ENCODE peak calls at places on chromosomes 11 and 22, in four cellular contexts. One of them, this sample, is unnamed. For H3K9me3, the result is how much of the 10 kb centered on the place peaks cover.

GRCh38 chr22:31764785-31765184 is 11.0 kb downstream of the DEPDC5 start:
- DNase-seq in cardiac muscle cell: no peak
- DNase-seq in adipocyte: no peak
- DNase-seq in CD4-positive, CD25-positive, alpha-beta regulatory T cell: no peak
- DNase-seq in this sample: no peak

GRCh38 chr22:41094036-41094435 is 1.6 kb downstream of the EP300 start:
- DNase-seq in CD4-positive, CD25-positive, alpha-beta regulatory T cell: no peak
- DNase-seq in adipocyte: peak
- DNase-seq in cardiac muscle cell: peak
- DNase-seq in this sample: no peak

GRCh38 chr11:100849914-100850235 is 162.8 kb downstream of the ARHGAP42 start:
- DNase-seq in CD4-positive, CD25-positive, alpha-beta regulatory T cell: no peak
- DNase-seq in cardiac muscle cell: peak
- DNase-seq in adipocyte: peak
- DNase-seq in this sample: no peak

GRCh38 chr11:74725701-74726100 is 5.5 kb downstream of the CHRDL2 start:
- DNase-seq in CD4-positive, CD25-positive, alpha-beta regulatory T cell: no peak
- DNase-seq in adipocyte: peak
- DNase-seq in cardiac muscle cell: no peak
- DNase-seq in this sample: no peak

GRCh38 chr11:103807806-103808205 is 228.6 kb upstream of the DDI1 start:
- DNase-seq in adipocyte: no peak
- DNase-seq in CD4-positive, CD25-positive, alpha-beta regulatory T cell: no peak
- DNase-seq in cardiac muscle cell: peak
- DNase-seq in this sample: no peak

GRCh38 chr11:129322941-129323340 is 52.7 kb upstream of the BARX2 start:
- DNase-seq in cardiac muscle cell: no peak
- DNase-seq in CD4-positive, CD25-positive, alpha-beta regulatory T cell: no peak
- DNase-seq in adipocyte: no peak
- DNase-seq in this sample: no peak

GRCh38 chr11:9868641-9869040 is 204.8 kb downstream of the SWAP70 start:
- DNase-seq in adipocyte: no peak
- DNase-seq in cardiac muscle cell: no peak
- DNase-seq in CD4-positive, CD25-positive, alpha-beta regulatory T cell: no peak
- DNase-seq in this sample: no peak

GRCh38 chr22:26075233-26075632 is 94.0 kb upstream of the SEZ6L start:
- DNase-seq in adipocyte: no peak
- DNase-seq in cardiac muscle cell: no peak
- DNase-seq in CD4-positive, CD25-positive, alpha-beta regulatory T cell: no peak
- DNase-seq in this sample: no peak

GRCh38 chr22:35425971-35426800 is 26.2 kb downstream of the MCM5 start:
- DNase-seq in adipocyte: peak
- DNase-seq in CD4-positive, CD25-positive, alpha-beta regulatory T cell: no peak
- DNase-seq in cardiac muscle cell: no peak
- DNase-seq in this sample: no peak

GRCh38 chr22:50599816-50600454 is 658 bp upstream of the MAPK8IP2 start:
- DNase-seq in cardiac muscle cell: peak
- DNase-seq in CD4-positive, CD25-positive, alpha-beta regulatory T cell: peak
- DNase-seq in adipocyte: peak
- DNase-seq in this sample: peak

GRCh38 chr11:17743808-17744119 is 9.2 kb downstream of the KCNC1 start:
- DNase-seq in CD4-positive, CD25-positive, alpha-beta regulatory T cell: no peak
- DNase-seq in cardiac muscle cell: peak
- DNase-seq in adipocyte: no peak
- DNase-seq in this sample: no peak

GRCh38 chr11:17746096-17746495 is 11.5 kb downstream of the KCNC1 start:
- DNase-seq in cardiac muscle cell: no peak
- DNase-seq in adipocyte: no peak
- DNase-seq in CD4-positive, CD25-positive, alpha-beta regulatory T cell: no peak
- DNase-seq in this sample: peak

GRCh38 chr11:17743026-17743807 is 8.6 kb downstream of the KCNC1 start:
- DNase-seq in adipocyte: no peak
- DNase-seq in cardiac muscle cell: no peak
- DNase-seq in CD4-positive, CD25-positive, alpha-beta regulatory T cell: no peak
- DNase-seq in this sample: no peak

GRCh38 chr11:17744151-17744940 is 9.8 kb downstream of the KCNC1 start:
- DNase-seq in CD4-positive, CD25-positive, alpha-beta regulatory T cell: no peak
- DNase-seq in cardiac muscle cell: peak
- DNase-seq in adipocyte: no peak
- DNase-seq in this sample: no peak

DNA sequence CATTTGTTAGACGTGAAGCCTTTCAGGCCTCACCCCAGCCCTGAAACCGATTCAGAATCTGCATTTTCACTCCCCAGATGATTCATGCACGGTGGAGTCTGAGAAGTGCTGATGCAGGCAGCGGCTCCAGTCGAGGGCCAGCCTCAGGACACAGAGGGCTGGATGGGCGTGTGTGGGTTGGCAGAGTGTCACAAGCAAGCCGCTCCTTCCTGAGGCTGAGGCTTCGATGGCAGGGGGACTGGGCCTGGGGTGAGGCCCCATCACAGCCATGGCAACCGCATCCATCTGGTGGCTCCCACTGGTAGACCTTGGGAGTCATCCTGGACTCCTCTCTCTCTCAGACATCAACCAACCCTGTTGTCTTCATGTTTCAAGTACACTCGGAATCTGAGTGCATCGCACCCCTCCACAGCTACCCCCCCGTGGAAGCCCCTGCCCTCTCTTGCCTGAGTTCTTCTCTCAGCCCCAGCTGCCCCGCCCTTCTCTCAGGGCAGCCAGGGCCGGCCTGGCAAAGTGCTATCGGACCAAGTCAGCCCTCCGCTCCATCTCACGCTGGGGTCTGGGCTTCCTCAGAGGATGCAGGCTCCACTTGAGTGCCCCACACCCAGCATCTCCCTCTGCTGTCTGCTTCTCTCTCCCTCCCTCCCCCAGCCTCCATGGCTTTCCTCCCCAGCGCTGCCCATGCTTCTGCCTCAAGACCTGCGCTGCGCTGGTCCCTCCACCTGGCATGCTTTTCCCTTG is 10.6 kb downstream of the KCNC1 start:
- DNase-seq in CD4-positive, CD25-positive, alpha-beta regulatory T cell: no peak
- DNase-seq in adipocyte: no peak
- DNase-seq in cardiac muscle cell: no peak
- DNase-seq in this sample: peak
- H3K9me3 ChIP-seq in CD4-positive, CD25-positive, alpha-beta regulatory T cell: under half
- H3K9me3 ChIP-seq in adipocyte: under half
- H3K9me3 ChIP-seq in cardiac muscle cell: under half
- H3K9me3 ChIP-seq in this sample: under half

DNA sequence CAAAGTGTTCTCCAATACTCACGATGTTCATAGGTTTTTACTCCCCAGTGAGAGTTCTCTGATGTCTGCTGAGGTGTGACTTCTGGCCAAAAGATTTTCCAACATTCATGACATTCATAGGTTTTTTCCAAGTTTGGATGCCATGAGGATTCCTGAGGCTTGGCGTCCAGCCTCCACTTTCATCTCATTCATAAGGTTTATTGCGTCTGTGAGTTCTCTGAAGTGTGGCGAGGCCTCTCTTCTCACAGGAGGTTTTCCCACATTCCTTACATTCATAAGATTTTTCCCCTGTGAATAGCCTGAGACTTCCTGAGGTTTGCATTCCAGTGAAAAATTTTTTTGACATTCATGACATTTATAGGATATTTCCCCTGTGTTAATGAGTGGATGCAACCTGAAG is 1014.1 kb downstream of the LRRC4C start:
- DNase-seq in cardiac muscle cell: no peak
- DNase-seq in adipocyte: no peak
- DNase-seq in CD4-positive, CD25-positive, alpha-beta regulatory T cell: no peak
- DNase-seq in this sample: no peak
- H3K9me3 ChIP-seq in cardiac muscle cell: under half
- H3K9me3 ChIP-seq in adipocyte: under half
- H3K9me3 ChIP-seq in CD4-positive, CD25-positive, alpha-beta regulatory T cell: under half
- H3K9me3 ChIP-seq in this sample: under half

GRCh38 chr22:47659467-47660302 is 897.2 kb downstream of the TBC1D22A start:
- DNase-seq in adipocyte: no peak
- DNase-seq in cardiac muscle cell: no peak
- DNase-seq in CD4-positive, CD25-positive, alpha-beta regulatory T cell: no peak
- DNase-seq in this sample: no peak
- H3K9me3 ChIP-seq in adipocyte: under half
- H3K9me3 ChIP-seq in cardiac muscle cell: under half
- H3K9me3 ChIP-seq in CD4-positive, CD25-positive, alpha-beta regulatory T cell: under half
- H3K9me3 ChIP-seq in this sample: under half

GRCh38 chr22:46830001-46830715 is 67.7 kb downstream of the TBC1D22A start:
- DNase-seq in CD4-positive, CD25-positive, alpha-beta regulatory T cell: no peak
- DNase-seq in cardiac muscle cell: peak
- DNase-seq in adipocyte: peak
- DNase-seq in this sample: peak

GRCh38 chr22:46833228-46833627 is 70.8 kb downstream of the TBC1D22A start:
- DNase-seq in CD4-positive, CD25-positive, alpha-beta regulatory T cell: no peak
- DNase-seq in adipocyte: peak
- DNase-seq in cardiac muscle cell: peak
- DNase-seq in this sample: no peak

GRCh38 chr22:46835693-46836092 is 73.2 kb downstream of the TBC1D22A start:
- DNase-seq in adipocyte: no peak
- DNase-seq in cardiac muscle cell: no peak
- DNase-seq in CD4-positive, CD25-positive, alpha-beta regulatory T cell: no peak
- DNase-seq in this sample: no peak

GRCh38 chr22:46830841-46831240 is 68.4 kb downstream of the TBC1D22A start:
- DNase-seq in adipocyte: peak
- DNase-seq in cardiac muscle cell: no peak
- DNase-seq in CD4-positive, CD25-positive, alpha-beta regulatory T cell: no peak
- DNase-seq in this sample: no peak

GRCh38 chr22:46835288-46835687 is 72.8 kb downstream of the TBC1D22A start:
- DNase-seq in cardiac muscle cell: no peak
- DNase-seq in CD4-positive, CD25-positive, alpha-beta regulatory T cell: no peak
- DNase-seq in adipocyte: no peak
- DNase-seq in this sample: no peak
- H3K9me3 ChIP-seq in cardiac muscle cell: under half
- H3K9me3 ChIP-seq in CD4-positive, CD25-positive, alpha-beta regulatory T cell: under half
- H3K9me3 ChIP-seq in adipocyte: under half
- H3K9me3 ChIP-seq in this sample: under half

GRCh38 chr11:28133146-28133545 is 25.0 kb downstream of the METTL15 start:
- DNase-seq in cardiac muscle cell: peak
- DNase-seq in CD4-positive, CD25-positive, alpha-beta regulatory T cell: no peak
- DNase-seq in adipocyte: peak
- DNase-seq in this sample: no peak
- H3K9me3 ChIP-seq in cardiac muscle cell: under half
- H3K9me3 ChIP-seq in CD4-positive, CD25-positive, alpha-beta regulatory T cell: under half
- H3K9me3 ChIP-seq in adipocyte: under half
- H3K9me3 ChIP-seq in this sample: under half

GRCh38 chr11:134537296-134537695 is 125.3 kb upstream of the B3GAT1 start:
- DNase-seq in adipocyte: no peak
- DNase-seq in CD4-positive, CD25-positive, alpha-beta regulatory T cell: no peak
- DNase-seq in cardiac muscle cell: no peak
- DNase-seq in this sample: no peak

GRCh38 chr11:134535029-134536025 is 123.3 kb upstream of the B3GAT1 start:
- DNase-seq in adipocyte: no peak
- DNase-seq in cardiac muscle cell: no peak
- DNase-seq in CD4-positive, CD25-positive, alpha-beta regulatory T cell: no peak
- DNase-seq in this sample: no peak

GRCh38 chr11:134537941-134538340 is 125.9 kb upstream of the B3GAT1 start:
- DNase-seq in adipocyte: no peak
- DNase-seq in CD4-positive, CD25-positive, alpha-beta regulatory T cell: no peak
- DNase-seq in cardiac muscle cell: no peak
- DNase-seq in this sample: no peak

GRCh38 chr11:134536677-134537076 is 124.6 kb upstream of the B3GAT1 start:
- DNase-seq in cardiac muscle cell: no peak
- DNase-seq in CD4-positive, CD25-positive, alpha-beta regulatory T cell: no peak
- DNase-seq in adipocyte: no peak
- DNase-seq in this sample: peak

DNA sequence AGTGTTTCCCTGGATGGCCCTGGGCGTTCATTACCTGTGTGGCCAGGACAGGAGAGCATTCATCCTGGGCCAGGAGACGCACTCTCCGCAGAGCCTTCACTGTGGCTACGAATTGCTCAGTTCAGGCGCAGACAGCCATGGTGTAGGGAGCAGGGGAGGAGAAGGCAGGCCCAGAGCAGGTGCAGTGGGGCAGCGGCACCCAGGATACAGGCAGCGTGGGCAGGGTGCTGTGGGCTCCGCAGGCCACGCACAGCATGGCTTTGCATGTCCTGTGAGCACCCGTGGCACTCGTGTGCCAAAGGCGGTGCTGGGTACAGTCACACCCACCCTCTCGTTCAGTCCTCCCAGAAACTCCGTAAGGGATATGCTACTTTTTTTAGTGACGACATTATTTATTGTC is 124.2 kb upstream of the B3GAT1 start:
- DNase-seq in CD4-positive, CD25-positive, alpha-beta regulatory T cell: no peak
- DNase-seq in cardiac muscle cell: no peak
- DNase-seq in adipocyte: no peak
- DNase-seq in this sample: peak
- H3K9me3 ChIP-seq in CD4-positive, CD25-positive, alpha-beta regulatory T cell: under half
- H3K9me3 ChIP-seq in cardiac muscle cell: under half
- H3K9me3 ChIP-seq in adipocyte: under half
- H3K9me3 ChIP-seq in this sample: under half

This sample was measured in psoas muscle.